ENCODE peak calls at places on chromosome 22, in five cellular contexts. One of them, this sample, is unnamed.

GRCh38 chr22:36743591-36744412 is 32.1 kb downstream of the IFT27 start:
- DNase-seq in upper lobe of left lung: peak; percentile 72
- DNase-seq in GM12878: no peak
- DNase-seq in SK-N-SH: peak; percentile 77
- DNase-seq in stomach: no peak
- DNase-seq in this sample: peak; percentile 29

GRCh38 chr22:44736581-44737413 is 15.6 kb upstream of the ARHGAP8 start:
- DNase-seq in GM12878: no peak
- DNase-seq in stomach: no peak
- DNase-seq in upper lobe of left lung: peak; percentile 88
- DNase-seq in SK-N-SH: no peak
- DNase-seq in this sample: no peak

GRCh38 chr22:45265546-45265945 is 19.2 kb upstream of the UPK3A start:
- DNase-seq in stomach: no peak
- DNase-seq in upper lobe of left lung: no peak
- DNase-seq in SK-N-SH: no peak
- DNase-seq in GM12878: no peak
- DNase-seq in this sample: no peak

GRCh38 chr22:41770715-41771452 is 29.6 kb upstream of the CCDC134 start:
- DNase-seq in upper lobe of left lung: no peak
- DNase-seq in stomach: no peak
- DNase-seq in SK-N-SH: no peak
- DNase-seq in GM12878: no peak
- DNase-seq in this sample: no peak

GRCh38 chr22:38070250-38070921 is 13.2 kb downstream of the PICK1 start:
- DNase-seq in upper lobe of left lung: no peak
- DNase-seq in SK-N-SH: peak; percentile 1
- DNase-seq in stomach: no peak
- DNase-seq in GM12878: no peak
- DNase-seq in this sample: peak; percentile 61

GRCh38 chr22:49049691-49050090 is 778.0 kb downstream of the BRD1 start:
- DNase-seq in SK-N-SH: no peak
- DNase-seq in upper lobe of left lung: no peak
- DNase-seq in stomach: no peak
- DNase-seq in GM12878: no peak
- DNase-seq in this sample: no peak

GRCh38 chr22:48440176-48440575 is 1387.5 kb downstream of the BRD1 start:
- DNase-seq in GM12878: no peak
- DNase-seq in SK-N-SH: no peak
- DNase-seq in upper lobe of left lung: no peak
- DNase-seq in stomach: no peak
- DNase-seq in this sample: no peak

GRCh38 chr22:38030311-38031133 is 26.7 kb upstream of the PICK1 start:
- DNase-seq in GM12878: no peak
- DNase-seq in upper lobe of left lung: no peak
- DNase-seq in SK-N-SH: no peak
- DNase-seq in stomach: no peak
- DNase-seq in this sample: no peak

GRCh38 chr22:48361099-48361639 is 1466.5 kb downstream of the BRD1 start:
- DNase-seq in SK-N-SH: no peak
- DNase-seq in GM12878: no peak
- DNase-seq in stomach: no peak
- DNase-seq in upper lobe of left lung: no peak
- DNase-seq in this sample: no peak

GRCh38 chr22:38014083-38014482 is 29.7 kb upstream of the SOX10 start:
- DNase-seq in stomach: no peak
- DNase-seq in SK-N-SH: no peak
- DNase-seq in GM12878: no peak
- DNase-seq in upper lobe of left lung: no peak
- DNase-seq in this sample: no peak

GRCh38 chr22:19164425-19164824 is 14.1 kb downstream of the SLC25A1 start:
- DNase-seq in GM12878: no peak
- DNase-seq in upper lobe of left lung: no peak
- DNase-seq in SK-N-SH: no peak
- DNase-seq in stomach: no peak
- DNase-seq in this sample: no peak
- H3K27me3 ChIP-seq in GM12878: no peaks in the 10 kb centered on the region
- H3K27me3 ChIP-seq in upper lobe of left lung: peaks cover 11% of the 10 kb centered on the region
- H3K27me3 ChIP-seq in SK-N-SH: peaks cover 36% of the 10 kb centered on the region
- H3K27me3 ChIP-seq in stomach: peaks cover 10% of the 10 kb centered on the region
- H3K27me3 ChIP-seq in this sample: peaks cover 39% of the 10 kb centered on the region

DNA sequence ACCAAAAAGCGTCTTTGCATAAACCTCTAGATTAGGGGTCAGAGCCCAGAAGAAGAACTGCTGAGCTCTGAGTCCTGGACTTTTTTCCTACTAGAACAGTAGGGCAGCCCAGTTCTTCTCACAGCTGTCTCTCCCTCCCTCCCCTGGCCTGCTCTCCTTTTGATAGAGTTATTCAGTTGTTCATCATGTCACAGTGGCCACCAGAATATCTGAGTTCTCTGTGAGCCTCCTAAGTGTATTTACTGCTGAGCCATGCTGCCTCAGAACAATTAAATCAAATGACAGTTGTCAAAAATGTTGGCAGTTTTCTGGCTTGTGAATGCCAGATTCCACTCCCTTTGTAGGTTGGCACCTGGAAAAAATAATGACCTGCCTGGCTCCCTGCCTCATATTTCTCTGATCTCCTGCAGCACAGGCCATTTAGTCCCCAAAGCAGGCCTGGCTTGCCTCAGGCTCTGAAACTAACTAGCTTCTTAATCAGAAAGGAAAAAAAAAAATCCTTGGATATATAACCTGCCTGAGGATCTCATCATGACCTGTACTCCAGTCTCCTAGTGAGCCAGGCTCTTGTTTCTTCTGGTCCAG is 377.4 kb upstream of the LARGE1 start:
- DNase-seq in SK-N-SH: no peak
- DNase-seq in GM12878: no peak
- DNase-seq in stomach: no peak
- DNase-seq in upper lobe of left lung: no peak
- DNase-seq in this sample: no peak
- TF ChIP-seq EP300 in SK-N-SH: no peak
- TF ChIP-seq EP300 in GM12878: no peak
- TF ChIP-seq EP300 in stomach: no peak
- TF ChIP-seq EP300 in upper lobe of left lung: no peak
- TF ChIP-seq EP300 in this sample: no peak

DNA sequence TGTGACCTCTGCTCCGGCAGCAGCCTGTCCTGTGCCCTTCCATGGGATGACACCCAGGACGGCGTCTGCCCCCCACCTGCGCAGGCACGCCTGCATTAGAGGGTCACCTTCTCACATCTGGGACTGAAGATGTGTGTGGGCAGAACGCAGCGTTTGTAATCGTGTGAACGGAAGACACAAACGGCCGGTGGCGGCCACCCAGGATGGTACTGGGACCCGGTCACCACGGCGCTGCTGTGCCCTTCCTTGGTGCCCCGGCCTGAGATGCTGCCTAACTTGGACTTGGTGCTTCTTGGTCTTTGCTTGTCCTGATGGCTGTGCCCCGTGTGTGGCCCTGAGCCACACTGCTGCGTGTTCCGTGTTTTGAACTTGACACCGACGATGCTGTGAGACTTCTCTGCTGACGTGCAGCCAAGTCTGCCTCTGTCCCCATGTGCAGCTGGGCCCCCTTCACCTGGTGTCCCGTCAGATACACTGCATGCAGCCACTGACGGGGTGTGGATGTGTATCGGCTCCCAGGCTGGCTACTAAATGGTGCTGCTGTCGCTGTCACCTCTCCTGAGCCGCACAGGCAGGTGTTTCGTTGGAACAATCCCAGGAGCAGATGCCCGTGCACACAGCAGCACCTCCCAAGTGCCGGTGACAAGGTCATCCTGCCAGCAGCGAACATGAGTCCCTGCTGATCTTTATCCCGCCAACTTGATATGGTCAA is 21.4 kb downstream of the YPEL1 start:
- DNase-seq in SK-N-SH: no peak
- DNase-seq in stomach: peak; percentile 63
- DNase-seq in GM12878: no peak
- DNase-seq in upper lobe of left lung: peak; percentile 71
- DNase-seq in this sample: no peak
- H3K27me3 ChIP-seq in SK-N-SH: no peaks in the 10 kb centered on the region
- H3K27me3 ChIP-seq in stomach: no peaks in the 10 kb centered on the region
- H3K27me3 ChIP-seq in GM12878: no peaks in the 10 kb centered on the region
- H3K27me3 ChIP-seq in upper lobe of left lung: no peaks in the 10 kb centered on the region
- H3K27me3 ChIP-seq in this sample: no peaks in the 10 kb centered on the region

GRCh38 chr22:33382427-33382826 is 324.2 kb upstream of the SYN3 start:
- DNase-seq in GM12878: no peak
- DNase-seq in stomach: no peak
- DNase-seq in upper lobe of left lung: no peak
- DNase-seq in SK-N-SH: no peak
- DNase-seq in this sample: no peak
- TF ChIP-seq EP300 in GM12878: no peak
- TF ChIP-seq EP300 in stomach: no peak
- TF ChIP-seq EP300 in upper lobe of left lung: no peak
- TF ChIP-seq EP300 in SK-N-SH: no peak
- TF ChIP-seq EP300 in this sample: no peak

GRCh38 chr22:30159082-30159481 is 78.8 kb downstream of the HORMAD2 start:
- DNase-seq in stomach: no peak
- DNase-seq in upper lobe of left lung: no peak
- DNase-seq in GM12878: no peak
- DNase-seq in SK-N-SH: no peak
- DNase-seq in this sample: no peak
- H3K27me3 ChIP-seq in stomach: no peaks in the 10 kb centered on the region
- H3K27me3 ChIP-seq in upper lobe of left lung: no peaks in the 10 kb centered on the region
- H3K27me3 ChIP-seq in GM12878: no peaks in the 10 kb centered on the region
- H3K27me3 ChIP-seq in SK-N-SH: no peaks in the 10 kb centered on the region
- H3K27me3 ChIP-seq in this sample: no peaks in the 10 kb centered on the region